ENCODE peak calls at places on chromosomes 6 and 20, in nine cellular contexts. D is cardiac muscle cell; Q is spleen; I is adipocyte; G is CD8-positive, alpha-beta memory T cell; W is small intestine; Z is heart right ventricle; A is PC-3; F is right cardiac atrium. O is an unnamed sample.

GRCh38 chr6:92124126-92124525 is 1295.2 kb downstream of the EPHA7 start:
- DNase-seq in D (peak; percentile 57), Q (no peak), I (no peak), G (no peak), W (no peak), Z (no peak), A (peak; percentile 74), F (peak; percentile 12), O (no peak)

GRCh38 chr6:42708096-42708495 is 14.3 kb downstream of the PRPH2 start:
- DNase-seq in D (no peak), Q (no peak), I (no peak), G (no peak), W (no peak), Z (no peak), A (no peak), F (no peak), O (no peak)

GRCh38 chr20:64091762-64092161 is 7.6 kb upstream of the LKAAEAR1 start:
- DNase-seq in D (no peak), Q (no peak), I (no peak), G (no peak), W (no peak), Z (no peak), A (no peak), F (no peak), O (no peak)

GRCh38 chr20:17460119-17460518 is 71.1 kb downstream of the BFSP1 start:
- DNase-seq in D (no peak), Q (no peak), I (no peak), G (no peak), W (no peak), Z (no peak), A (no peak), F (no peak), O (no peak)

GRCh38 chr6:63272397-63272796 is 47.4 kb downstream of the LGSN start:
- DNase-seq in D (peak; percentile 51), Q (no peak), I (peak; percentile 50), G (no peak), W (peak; percentile 10), Z (no peak), A (peak; percentile 48), F (no peak), O (no peak)

GRCh38 chr6:160030103-160030502 is 61.2 kb downstream of the IGF2R start:
- DNase-seq in D (peak; percentile 87), Q (no peak), I (peak; percentile 97), G (no peak), W (peak; percentile 42), Z (peak; percentile 88), A (peak; percentile 91), F (peak; percentile 95), O (no peak)

GRCh38 chr6:114783083-114783482 is 440.3 kb upstream of the HS3ST5 start:
- DNase-seq in D (no peak), Q (no peak), I (peak; percentile 7), G (no peak), W (no peak), Z (no peak), A (peak; percentile 11), F (no peak), O (no peak)

GRCh38 chr6:72305971-72306370 is 315.9 kb upstream of the KCNQ5 start:
- DNase-seq in D (no peak), Q (no peak), I (no peak), G (no peak), W (no peak), Z (no peak), A (no peak), F (no peak), O (no peak)

GRCh38 chr6:168368063-168368835 is 48.7 kb upstream of the DACT2 start:
- DNase-seq in D (no peak), Q (no peak), I (no peak), G (no peak), W (no peak), Z (no peak), A (no peak), F (no peak), O (no peak)

GRCh38 chr6:10084276-10084993 is 330.4 kb downstream of the TFAP2A start:
- DNase-seq in D (no peak), Q (no peak), I (no peak), G (no peak), W (no peak), Z (no peak), A (peak; percentile 37), F (no peak), O (no peak)

GRCh38 chr6:13429406-13429753 is 58.0 kb downstream of the GFOD1 start:
- DNase-seq in D (no peak), Q (no peak), I (no peak), G (no peak), W (no peak), Z (no peak), A (no peak), F (no peak), O (no peak)

GRCh38 chr20:63488331-63489251 is 10.3 kb downstream of the EEF1A2 start:
- DNase-seq in D (peak; percentile 49), Q (no peak), I (no peak), G (no peak), W (no peak), Z (peak; percentile 7), A (no peak), F (peak; percentile 47), O (no peak)

DNA sequence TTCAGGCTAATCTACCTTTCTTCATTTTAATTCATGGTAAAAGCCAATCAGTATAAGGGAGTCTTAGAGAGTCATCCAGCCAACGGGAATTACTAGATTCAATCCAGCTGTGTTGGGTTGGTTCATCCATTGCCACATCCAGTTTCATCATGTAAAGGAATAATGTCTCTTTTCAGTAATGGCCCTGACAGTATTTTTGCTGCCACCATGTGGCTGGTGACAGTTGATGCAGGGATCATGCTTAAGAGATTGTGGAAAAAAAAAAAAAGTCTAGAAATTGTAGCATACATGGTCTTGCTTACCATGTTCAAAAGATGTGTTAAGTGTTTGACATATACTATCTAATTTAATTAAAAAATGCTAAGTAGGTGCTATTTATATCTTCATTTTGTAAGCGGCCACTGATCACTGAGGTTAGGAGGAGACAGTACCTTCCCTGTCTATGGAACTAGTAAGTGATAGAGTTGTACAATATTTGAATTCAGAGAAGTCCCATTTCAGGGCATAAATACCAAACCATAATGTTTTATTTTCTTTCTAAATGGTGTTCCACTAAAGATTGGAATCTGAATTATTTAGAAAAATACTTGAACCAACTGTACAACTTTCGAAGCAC is 135.9 kb downstream of the KHDRBS2 start:
- DNase-seq in D (peak; percentile 70), Q (no peak), I (peak; percentile 18), G (no peak), W (no peak), Z (no peak), A (peak; percentile 47), F (no peak), O (no peak)
- H3K4me1 ChIP-seq in D (peaks cover 21% of the 10 kb centered on the region), Q (peaks cover 5% of the 10 kb centered on the region), I (no peaks in the 10 kb centered on the region), G (no peaks in the 10 kb centered on the region), W (no peaks in the 10 kb centered on the region), Z (no peaks in the 10 kb centered on the region), A (no peaks in the 10 kb centered on the region), F (no peaks in the 10 kb centered on the region), O (no peaks in the 10 kb centered on the region)

DNA sequence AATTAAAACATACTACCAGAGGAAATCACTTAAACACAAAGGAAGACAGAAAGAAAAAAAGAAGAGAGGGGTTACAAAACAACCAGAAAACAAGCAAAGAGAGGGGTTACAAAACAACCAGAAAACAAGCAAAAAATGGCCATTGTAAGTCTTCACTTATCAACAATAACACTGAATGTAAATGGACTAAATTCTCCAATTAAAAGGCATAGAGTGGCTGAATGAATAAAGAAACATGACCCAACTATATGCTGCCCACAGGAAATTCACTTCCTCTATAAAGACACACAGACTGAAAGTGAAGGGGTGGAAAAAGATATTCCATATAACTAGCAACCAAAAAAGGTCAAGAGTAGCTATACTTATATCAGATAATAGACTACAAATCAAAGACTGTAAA is 180.0 kb downstream of the WDR27 start:
- DNase-seq in D (no peak), Q (no peak), I (no peak), G (no peak), W (no peak), Z (no peak), A (no peak), F (no peak), O (no peak)
- H3K9me3 ChIP-seq in D (no peaks in the 10 kb centered on the region), Q (peaks cover 8% of the 10 kb centered on the region), I (peaks cover 26% of the 10 kb centered on the region), G (peaks cover 10% of the 10 kb centered on the region), W (peaks cover 3% of the 10 kb centered on the region), Z (peaks cover 3% of the 10 kb centered on the region), A (no peaks in the 10 kb centered on the region), F (peaks cover 2% of the 10 kb centered on the region), O (no peaks in the 10 kb centered on the region)

DNA sequence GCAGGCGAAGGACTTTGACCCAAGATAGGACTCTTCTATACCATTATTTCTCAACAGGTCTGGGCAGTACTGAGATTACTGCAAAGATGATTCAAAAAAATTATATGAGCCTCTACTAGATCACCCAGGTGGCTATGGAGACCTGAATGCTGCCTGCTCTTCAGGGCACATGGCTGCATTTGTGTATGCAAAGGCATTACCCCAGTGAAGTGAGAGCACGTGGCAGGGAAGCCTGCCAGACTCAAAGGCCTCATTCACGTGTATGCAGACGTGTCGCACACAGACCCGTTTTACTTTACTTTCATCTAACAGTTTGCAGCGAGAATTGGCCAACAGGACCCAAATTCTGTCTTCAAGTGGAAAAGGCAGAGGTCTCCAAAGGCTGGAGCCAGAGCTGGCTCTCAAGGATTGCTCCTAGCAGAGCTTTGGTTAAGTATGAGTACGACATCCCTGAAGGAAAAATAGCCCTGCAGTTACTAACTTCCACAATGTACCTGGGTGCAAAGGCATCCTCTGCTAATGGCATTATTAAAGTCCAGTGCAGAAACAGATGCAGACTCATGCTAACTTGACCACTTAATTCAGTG is 113.8 kb upstream of the ARMC2 start:
- DNase-seq in D (no peak), Q (no peak), I (no peak), G (no peak), W (peak; percentile 86), Z (no peak), A (no peak), F (no peak), O (no peak)
- H3K4me1 ChIP-seq in D (no peaks in the 10 kb centered on the region), Q (peaks cover 29% of the 10 kb centered on the region), I (peaks cover 42% of the 10 kb centered on the region), G (no peaks in the 10 kb centered on the region), W (peaks cover 6% of the 10 kb centered on the region), Z (peaks cover 19% of the 10 kb centered on the region), A (peaks cover 73% of the 10 kb centered on the region), F (no peaks in the 10 kb centered on the region), O (no peaks in the 10 kb centered on the region)

DNA sequence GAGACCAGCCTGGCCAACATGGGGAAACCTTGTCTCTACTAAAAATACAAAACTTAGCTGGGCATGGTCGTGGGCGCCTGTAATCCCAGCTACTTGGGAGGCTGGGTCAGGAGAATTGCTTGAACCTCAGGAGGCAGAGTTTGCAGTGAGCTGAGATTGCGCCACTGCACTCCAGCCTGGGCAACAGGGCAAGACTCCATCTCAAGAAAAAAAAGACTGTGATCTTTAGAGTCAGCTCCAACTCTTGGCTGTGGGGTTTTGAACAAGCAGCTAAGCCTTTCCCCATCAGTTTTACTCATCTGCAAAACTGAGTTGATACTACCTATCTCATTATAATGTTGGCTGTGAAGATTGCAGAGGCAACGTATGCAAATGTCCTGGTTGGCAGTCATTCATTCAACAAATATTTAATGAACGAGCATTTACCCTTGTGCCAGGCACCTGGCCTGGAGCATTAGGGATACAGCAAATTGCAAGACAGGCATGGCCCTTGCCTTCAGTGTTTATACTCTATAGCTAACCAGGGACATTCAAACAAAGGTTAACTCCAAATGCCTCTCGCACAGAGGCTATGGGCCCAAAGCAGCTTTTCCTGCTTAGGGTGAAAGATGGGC is 37.9 kb downstream of the ILRUN start:
- DNase-seq in D (no peak), Q (no peak), I (no peak), G (no peak), W (no peak), Z (no peak), A (no peak), F (no peak), O (no peak)
- H3K9me3 ChIP-seq in D (no peaks in the 10 kb centered on the region), Q (no peaks in the 10 kb centered on the region), I (no peaks in the 10 kb centered on the region), G (no peaks in the 10 kb centered on the region), W (no peaks in the 10 kb centered on the region), Z (no peaks in the 10 kb centered on the region), A (no peaks in the 10 kb centered on the region), F (no peaks in the 10 kb centered on the region), O (no peaks in the 10 kb centered on the region)

O was measured in CD4-positive, alpha-beta memory T cell.